ENCODE peak calls at places on chromosomes 1 and 21, in ten cellular contexts. H is left lung; S is CD8-positive, alpha-beta T cell; Z is CD8-positive, alpha-beta memory T cell; U is HCT116; X is GM23248; M is adrenal gland; G is OCI-LY7; O is pancreas; A is neural progenitor cell. L is an unnamed sample.

GRCh38 chr1:59487335-59488031 is 190.6 kb downstream of the FGGY start:
- DNase-seq in H (no peak), S (no peak), Z (no peak), U (no peak), X (peak; percentile 86), M (no peak), G (no peak), O (no peak), A (no peak), L (peak; percentile 40)

GRCh38 chr1:64472805-64473204 is 2.9 kb downstream of the CACHD1 start:
- DNase-seq in H (no peak), S (no peak), Z (no peak), U (no peak), X (no peak), M (no peak), G (no peak), O (no peak), A (peak; percentile 89), L (no peak)

GRCh38 chr21:32772281-32773047 is 909 bp upstream of the PAXBP1 start:
- DNase-seq in H (no peak), S (peak; percentile 29), Z (peak; percentile 27), U (no peak), X (peak; percentile 72), M (peak; percentile 70), G (peak; percentile 37), O (no peak), A (peak; percentile 19), L (peak; percentile 80)

GRCh38 chr1:2506007-2506860 is 20.2 kb downstream of the PANK4 start:
- DNase-seq in H (no peak), S (no peak), Z (no peak), U (no peak), X (peak; percentile 37), M (no peak), G (no peak), O (no peak), A (no peak), L (no peak)

GRCh38 chr1:13808729-13809131 is 108.7 kb downstream of the PRDM2 start:
- DNase-seq in H (no peak), S (no peak), Z (no peak), U (no peak), X (peak; percentile 40), M (peak; percentile 68), G (no peak), O (no peak), A (peak; percentile 13), L (no peak)

GRCh38 chr1:98278055-98278454 is 357.2 kb upstream of the DPYD start:
- DNase-seq in H (no peak), S (no peak), Z (no peak), U (no peak), X (no peak), M (no peak), G (no peak), O (no peak), A (peak; percentile 54), L (no peak)

GRCh38 chr1:232978827-232979226 is 28.4 kb downstream of the NTPCR start:
- DNase-seq in H (no peak), S (no peak), Z (no peak), U (no peak), X (no peak), M (no peak), G (no peak), O (no peak), A (no peak), L (no peak)

GRCh38 chr1:233904979-233905415 is 521 bp downstream of the SLC35F3 start:
- DNase-seq in H (peak; percentile 75), S (no peak), Z (no peak), U (no peak), X (peak; percentile 6), M (no peak), G (no peak), O (no peak), A (no peak), L (peak; percentile 32)

GRCh38 chr21:32940079-32941014 is 85.4 kb upstream of the OLIG2 start:
- DNase-seq in H (no peak), S (peak; percentile 24), Z (peak; percentile 39), U (peak; percentile 40), X (peak; percentile 65), M (peak; percentile 63), G (peak; percentile 60), O (no peak), A (peak; percentile 84), L (peak; percentile 78)

GRCh38 chr1:6071219-6071618 is 25.5 kb downstream of the KCNAB2 start:
- DNase-seq in H (no peak), S (no peak), Z (no peak), U (no peak), X (no peak), M (no peak), G (no peak), O (no peak), A (no peak), L (no peak)

GRCh38 chr1:47650205-47650604 is 212.4 kb downstream of the FOXD2 start:
- DNase-seq in H (peak; percentile 88), S (no peak), Z (no peak), U (peak; percentile 69), X (peak; percentile 88), M (peak; percentile 18), G (no peak), O (no peak), A (no peak), L (peak; percentile 64)

GRCh38 chr1:222061711-222062359 is 319.9 kb upstream of the DUSP10 start:
- DNase-seq in H (no peak), S (no peak), Z (no peak), U (no peak), X (no peak), M (no peak), G (no peak), O (no peak), A (no peak), L (peak; percentile 26)

GRCh38 chr1:222060247-222060851 is 318.5 kb upstream of the DUSP10 start:
- DNase-seq in H (no peak), S (no peak), Z (no peak), U (no peak), X (no peak), M (no peak), G (no peak), O (no peak), A (no peak), L (no peak)

GRCh38 chr1:222065234-222065633 is 323.3 kb upstream of the DUSP10 start:
- DNase-seq in H (no peak), S (no peak), Z (no peak), U (no peak), X (no peak), M (no peak), G (no peak), O (no peak), A (no peak), L (no peak)

GRCh38 chr1:222064388-222065201 is 322.7 kb upstream of the DUSP10 start:
- DNase-seq in H (no peak), S (no peak), Z (no peak), U (no peak), X (peak; percentile 87), M (no peak), G (no peak), O (no peak), A (no peak), L (no peak)

GRCh38 chr1:222062640-222063039 is 320.8 kb upstream of the DUSP10 start:
- DNase-seq in H (no peak), S (no peak), Z (no peak), U (no peak), X (no peak), M (no peak), G (no peak), O (no peak), A (no peak), L (no peak)
- H3K4me1 ChIP-seq in H (no peaks in the 10 kb centered on the region), S (no peaks in the 10 kb centered on the region), Z (no peaks in the 10 kb centered on the region), U (no peaks in the 10 kb centered on the region), X (peaks cover 7% of the 10 kb centered on the region), M (no peaks in the 10 kb centered on the region), G (no peaks in the 10 kb centered on the region), O (no peaks in the 10 kb centered on the region), A (no peaks in the 10 kb centered on the region), L (no peaks in the 10 kb centered on the region)

GRCh38 chr1:227562037-227562436 is 1.3 kb upstream of the ZNF678 start:
- DNase-seq in H (no peak), S (no peak), Z (no peak), U (no peak), X (no peak), M (no peak), G (no peak), O (no peak), A (no peak), L (no peak)

GRCh38 chr1:227560393-227560792 is 3.0 kb upstream of the ZNF678 start:
- DNase-seq in H (no peak), S (no peak), Z (no peak), U (no peak), X (no peak), M (no peak), G (no peak), O (no peak), A (no peak), L (no peak)

GRCh38 chr1:227559926-227560325 is 3.4 kb upstream of the ZNF678 start:
- DNase-seq in H (no peak), S (no peak), Z (no peak), U (no peak), X (no peak), M (no peak), G (no peak), O (no peak), A (no peak), L (no peak)

GRCh38 chr1:227561303-227561702 is 2.1 kb upstream of the ZNF678 start:
- DNase-seq in H (peak; percentile 70), S (no peak), Z (no peak), U (no peak), X (peak; percentile 16), M (no peak), G (no peak), O (no peak), A (no peak), L (no peak)

GRCh38 chr1:227560814-227561213 is 2.5 kb upstream of the ZNF678 start:
- DNase-seq in H (peak; percentile 80), S (no peak), Z (no peak), U (no peak), X (peak; percentile 21), M (no peak), G (no peak), O (no peak), A (no peak), L (no peak)
- H3K9me3 ChIP-seq in H (peaks cover 2% of the 10 kb centered on the region), S (no peaks in the 10 kb centered on the region), Z (no peaks in the 10 kb centered on the region), U (no peaks in the 10 kb centered on the region), X (no peaks in the 10 kb centered on the region), M (no peaks in the 10 kb centered on the region), G (peaks cover 6% of the 10 kb centered on the region), O (no peaks in the 10 kb centered on the region), A (no peaks in the 10 kb centered on the region), L (no peaks in the 10 kb centered on the region)

GRCh38 chr1:19646366-19646765 is 2.3 kb downstream of the NBL1 start:
- DNase-seq in H (no peak), S (no peak), Z (no peak), U (no peak), X (peak; percentile 56), M (no peak), G (no peak), O (no peak), A (no peak), L (no peak)
- H3K4me1 ChIP-seq in H (no peaks in the 10 kb centered on the region), S (peaks cover 38% of the 10 kb centered on the region), Z (peaks cover 27% of the 10 kb centered on the region), U (peaks cover 58% of the 10 kb centered on the region), X (peaks cover 35% of the 10 kb centered on the region), M (peaks cover 19% of the 10 kb centered on the region), G (no peaks in the 10 kb centered on the region), O (no peaks in the 10 kb centered on the region), A (peaks cover 19% of the 10 kb centered on the region), L (no peaks in the 10 kb centered on the region)

GRCh38 chr1:154944422-154945159 is 8.1 kb upstream of the PMVK start:
- DNase-seq in H (no peak), S (no peak), Z (no peak), U (no peak), X (no peak), M (peak; percentile 65), G (no peak), O (no peak), A (no peak), L (peak; percentile 78)
- H3K9me3 ChIP-seq in H (no peaks in the 10 kb centered on the region), S (no peaks in the 10 kb centered on the region), Z (no peaks in the 10 kb centered on the region), U (no peaks in the 10 kb centered on the region), X (no peaks in the 10 kb centered on the region), M (no peaks in the 10 kb centered on the region), G (no peaks in the 10 kb centered on the region), O (no peaks in the 10 kb centered on the region), A (no peaks in the 10 kb centered on the region), L (no peaks in the 10 kb centered on the region)

GRCh38 chr1:18956189-18957135 is at the start of gene IFFO2:
- DNase-seq in H (peak; percentile 100), S (peak; percentile 99), Z (peak; percentile 98), U (peak; percentile 76), X (peak; percentile 97), M (peak; percentile 98), G (peak; percentile 90), O (peak; percentile 100), A (peak; percentile 97), L (peak; percentile 99)
- H3K4me1 ChIP-seq in H (peaks cover 15% of the 10 kb centered on the region), S (peaks cover 58% of the 10 kb centered on the region), Z (peaks cover 52% of the 10 kb centered on the region), U (peaks cover 22% of the 10 kb centered on the region), X (peaks cover 30% of the 10 kb centered on the region), M (peaks cover 36% of the 10 kb centered on the region), G (peaks cover 7% of the 10 kb centered on the region), O (peaks cover 5% of the 10 kb centered on the region), A (no peaks in the 10 kb centered on the region), L (peaks cover 12% of the 10 kb centered on the region)

L was measured in hepatocyte.